ENCODE peak calls at places on chromosomes 2 and 18, in six cellular contexts. Y is astrocyte, H is AG20443, G is non-pigmented ciliary epithelial cell, N is Kasumi-1, D is GM23248. T is an unnamed sample.
A peak's percentile ranks its signal among the peaks of the same experiment; 100 is the strongest.

GRCh38 chr2:48072556-48072955 is 166.3 kb upstream of the FBXO11 start:
- DNase-seq in G (no peak), N (no peak), H (no peak), Y (no peak), D (no peak), T (no peak)

GRCh38 chr2:1886405-1886992 is 142.2 kb upstream of the PXDN start:
- DNase-seq in H (peak; percentile 81), Y (peak; percentile 40), D (peak; percentile 77), N (peak; percentile 36), G (peak; percentile 41), T (no peak)

GRCh38 chr18:6661692-6662415 is 67.7 kb upstream of the ARHGAP28 start:
- DNase-seq in Y (no peak), H (no peak), N (no peak), G (no peak), D (no peak), T (no peak)

GRCh38 chr2:146642066-146642465 is 1202.8 kb upstream of the ACVR2A start:
- DNase-seq in N (no peak), G (no peak), D (no peak), Y (no peak), H (no peak), T (no peak)

GRCh38 chr2:190781604-190782198 is 98.9 kb upstream of the GLS start:
- DNase-seq in Y (peak; percentile 29), N (peak; percentile 86), D (peak; percentile 79), G (peak; percentile 41), H (peak; percentile 82), T (no peak)

GRCh38 chr2:237316339-237316738 is 97.6 kb downstream of the COL6A3 start:
- DNase-seq in N (no peak), D (no peak), Y (no peak), H (no peak), G (no peak), T (no peak)

GRCh38 chr18:12520442-12520992 is 112.8 kb downstream of the PRELID3A start:
- DNase-seq in N (no peak), G (no peak), H (peak; percentile 36), D (peak; percentile 26), Y (peak; percentile 14), T (no peak)

GRCh38 chr2:173589604-173590277 is 235.1 kb downstream of the CDCA7 start:
- DNase-seq in H (no peak), D (no peak), N (no peak), Y (no peak), G (no peak), T (no peak)

GRCh38 chr2:236264256-236264655 is at the start of gene ASB18:
- DNase-seq in Y (no peak), G (no peak), N (no peak), D (no peak), H (no peak), T (no peak)

GRCh38 chr2:42249887-42250286 is 80.7 kb downstream of the EML4 start:
- DNase-seq in H (no peak), G (no peak), D (no peak), Y (peak; percentile 45), N (no peak), T (no peak)

GRCh38 chr2:29509397-29509796 is 394.2 kb downstream of the CLIP4 start:
- DNase-seq in H (no peak), N (no peak), D (peak; percentile 66), Y (peak; percentile 56), G (no peak), T (no peak)

GRCh38 chr2:159089543-159089942 is 121.1 kb downstream of the TANC1 start:
- DNase-seq in G (no peak), H (no peak), N (no peak), D (peak; percentile 18), Y (no peak), T (no peak)